ENCODE peak calls at places on chromosomes 4 and X, in six cellular contexts. T is OCI-LY7; U is posterior vena cava; M is GM23248; S is stimulated activated CD8-positive, alpha-beta memory T cell treated with anti-CD3 and anti-CD28 coated beads, Interleukin-4, amount 100 ng/mL, for 24 hours; P is NCI-H1436. A is an unnamed sample.

GRCh38 chr4:76306882-76307669 is 543 bp downstream of the STBD1 start:
- DNase-seq in T (no peak), U (peak; percentile 85), M (peak; percentile 90), S (no peak), P (no peak), A (no peak)

GRCh38 chrX:96776966-96777365 is 92.3 kb downstream of the DIAPH2 start:
- DNase-seq in T (no peak), U (no peak), M (peak; percentile 46), S (no peak), P (no peak), A (no peak)

GRCh38 chr4:4914059-4914820 is 54.8 kb downstream of the MSX1 start:
- DNase-seq in T (no peak), U (no peak), M (peak; percentile 85), S (no peak), P (no peak), A (no peak)

GRCh38 chr4:148831945-148832344 is 389.7 kb upstream of the NR3C2 start:
- DNase-seq in T (no peak), U (no peak), M (peak; percentile 92), S (no peak), P (no peak), A (no peak)

GRCh38 chr4:67332627-67333026 is 212.7 kb downstream of the CENPC start:
- DNase-seq in T (peak; percentile 6), U (no peak), M (peak; percentile 46), S (no peak), P (no peak), A (no peak)

GRCh38 chr4:141890279-141890678 is 253.9 kb downstream of the IL15 start:
- DNase-seq in T (no peak), U (no peak), M (no peak), S (no peak), P (no peak), A (no peak)

GRCh38 chr4:23237771-23238170 is 545.0 kb downstream of the GBA3 start:
- DNase-seq in T (no peak), U (no peak), M (no peak), S (no peak), P (no peak), A (no peak)

GRCh38 chr4:7135389-7135746 is 57.0 kb upstream of the SORCS2 start:
- DNase-seq in T (no peak), U (no peak), M (peak; percentile 34), S (no peak), P (no peak), A (no peak)

GRCh38 chr4:37882665-37883296 is 8.1 kb upstream of the TBC1D1 start:
- DNase-seq in T (no peak), U (no peak), M (no peak), S (no peak), P (no peak), A (no peak)

GRCh38 chrX:38859602-38860001 is 58.3 kb downstream of the MID1IP1 start:
- DNase-seq in T (no peak), U (no peak), M (peak; percentile 41), S (no peak), P (no peak), A (no peak)

GRCh38 chr4:3215733-3216132 is 33.2 kb upstream of the MSANTD1 start:
- DNase-seq in T (no peak), U (peak; percentile 29), M (no peak), S (no peak), P (no peak), A (no peak)

GRCh38 chr4:163697121-163697520 is 202.6 kb downstream of the TMA16 start:
- DNase-seq in T (no peak), U (no peak), M (no peak), S (no peak), P (no peak), A (no peak)

GRCh38 chrX:153917814-153918213 is 8.2 kb downstream of the ARHGAP4 start:
- DNase-seq in T (no peak), U (no peak), M (no peak), S (no peak), P (no peak), A (no peak)

GRCh38 chrX:114959729-114960128 is 57.7 kb downstream of the IL13RA2 start:
- DNase-seq in T (no peak), U (no peak), M (peak; percentile 38), S (no peak), P (no peak), A (no peak)

GRCh38 chr4:159526172-159526571 is 423.3 kb downstream of the RAPGEF2 start:
- DNase-seq in T (no peak), U (no peak), M (no peak), S (no peak), P (no peak), A (no peak)

GRCh38 chrX:71545364-71545763 is 12.5 kb downstream of the OGT start:
- DNase-seq in T (no peak), U (no peak), M (no peak), S (no peak), P (no peak), A (no peak)

A was measured in T-cell.